ENCODE peak calls at places on chromosomes 13 and 19, in five cellular contexts. I, R, L, B and N are unnamed samples. For H3K4me1, the result is how much of the 10 kb centered on the place peaks cover.

GRCh38 chr19:46887240-46887782 is 26.5 kb downstream of the ARHGAP35 start:
- DNase-seq in R (no peak), I (no peak), L (no peak), B (no peak), N (no peak)

GRCh38 chr13:100298691-100299090 is 209.8 kb downstream of the PCCA start:
- DNase-seq in B (no peak), L (no peak), I (peak), R (no peak), N (no peak)

GRCh38 chr19:1085676-1086442 is 9.3 kb downstream of the POLR2E start:
- DNase-seq in R (no peak), I (no peak), B (no peak), L (peak), N (no peak)

GRCh38 chr13:27960362-27961226 is 8.5 kb downstream of the CDX2 start:
- DNase-seq in I (peak), L (peak), R (no peak), B (peak), N (peak)

GRCh38 chr13:31627097-31627496 is 112.2 kb upstream of the RXFP2 start:
- DNase-seq in B (no peak), R (no peak), I (no peak), L (no peak), N (no peak)

GRCh38 chr13:24168980-24169379 is 8.5 kb downstream of the SPATA13 start:
- DNase-seq in B (no peak), R (no peak), L (no peak), I (no peak), N (no peak)

GRCh38 chr13:87147076-87147475 is 524.1 kb upstream of the SLITRK5 start:
- DNase-seq in L (no peak), I (no peak), B (no peak), R (no peak), N (no peak)

GRCh38 chr13:97214921-97215320 is 7.2 kb upstream of the MBNL2 start:
- DNase-seq in L (no peak), I (no peak), B (no peak), R (no peak), N (no peak)

GRCh38 chr13:45718063-45718462 is 15.9 kb downstream of the CBY2 start:
- DNase-seq in B (no peak), I (peak), L (no peak), R (no peak), N (no peak)

GRCh38 chr19:17682273-17682672 is 5.9 kb downstream of the UNC13A start:
- DNase-seq in R (no peak), I (no peak), L (no peak), B (no peak), N (no peak)

GRCh38 chr13:90238433-90238832 is 1109.1 kb upstream of the MIR17HG start:
- DNase-seq in R (no peak), B (no peak), L (no peak), I (no peak), N (no peak)

GRCh38 chr13:39876258-39876657 is 220.8 kb downstream of the COG6 start:
- DNase-seq in R (no peak), B (no peak), L (no peak), I (peak), N (no peak)

GRCh38 chr13:114313061-114313860 is 1.0 kb upstream of the CHAMP1 start:
- DNase-seq in I (no peak), B (no peak), L (no peak), R (no peak), N (peak)

GRCh38 chr13:23384111-23384510 is 49.4 kb downstream of the SACS start:
- DNase-seq in R (no peak), L (no peak), B (no peak), I (no peak), N (no peak)

GRCh38 chr19:58046856-58047255 is 12.2 kb upstream of the ZNF135 start:
- DNase-seq in R (no peak), B (no peak), I (no peak), L (no peak), N (no peak)

GRCh38 chr13:33480561-33480960 is 195.0 kb upstream of the STARD13 start:
- DNase-seq in B (no peak), I (no peak), L (no peak), R (no peak), N (no peak)

GRCh38 chr19:29714371-29714952 is 599 bp downstream of the C19orf12 start:
- DNase-seq in B (no peak), R (no peak), I (no peak), L (no peak), N (no peak)

DNA sequence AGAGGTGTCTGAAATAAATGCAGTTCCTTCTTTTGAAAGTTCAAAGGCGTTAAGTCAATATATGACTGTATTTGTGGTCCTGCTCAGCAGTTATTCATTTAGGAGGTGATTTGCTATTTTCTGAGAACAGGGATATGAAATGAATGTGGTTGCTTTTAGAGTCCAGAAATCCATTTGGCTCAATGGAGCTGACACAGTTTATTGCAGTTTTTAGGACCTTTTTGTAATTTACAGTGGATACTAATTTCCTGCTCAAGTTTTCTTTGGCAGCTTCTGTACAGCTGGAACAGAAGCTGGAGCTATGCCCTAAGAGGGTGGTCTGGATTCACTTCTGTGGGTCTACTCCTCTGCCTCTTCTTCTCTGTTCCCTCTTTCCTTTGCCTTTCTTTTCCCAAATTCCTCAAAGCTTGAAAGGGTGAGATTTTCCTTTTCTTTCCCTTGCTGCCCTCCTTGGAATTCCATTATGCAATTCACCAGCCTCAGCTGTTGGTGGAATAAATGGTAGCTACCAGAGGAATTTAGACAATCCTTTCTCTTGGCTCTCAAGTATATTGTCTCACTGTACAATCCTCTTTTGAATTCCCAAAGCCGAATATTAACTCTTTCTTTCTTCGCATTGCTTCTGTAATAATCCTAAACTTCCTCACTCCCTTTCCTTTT is 39.9 kb downstream of the ITGBL1 start:
- DNase-seq in L (no peak), R (no peak), B (no peak), I (no peak), N (no peak)
- H3K4me3 ChIP-seq in L (no peak), R (no peak), B (no peak), I (no peak), N (no peak)

DNA sequence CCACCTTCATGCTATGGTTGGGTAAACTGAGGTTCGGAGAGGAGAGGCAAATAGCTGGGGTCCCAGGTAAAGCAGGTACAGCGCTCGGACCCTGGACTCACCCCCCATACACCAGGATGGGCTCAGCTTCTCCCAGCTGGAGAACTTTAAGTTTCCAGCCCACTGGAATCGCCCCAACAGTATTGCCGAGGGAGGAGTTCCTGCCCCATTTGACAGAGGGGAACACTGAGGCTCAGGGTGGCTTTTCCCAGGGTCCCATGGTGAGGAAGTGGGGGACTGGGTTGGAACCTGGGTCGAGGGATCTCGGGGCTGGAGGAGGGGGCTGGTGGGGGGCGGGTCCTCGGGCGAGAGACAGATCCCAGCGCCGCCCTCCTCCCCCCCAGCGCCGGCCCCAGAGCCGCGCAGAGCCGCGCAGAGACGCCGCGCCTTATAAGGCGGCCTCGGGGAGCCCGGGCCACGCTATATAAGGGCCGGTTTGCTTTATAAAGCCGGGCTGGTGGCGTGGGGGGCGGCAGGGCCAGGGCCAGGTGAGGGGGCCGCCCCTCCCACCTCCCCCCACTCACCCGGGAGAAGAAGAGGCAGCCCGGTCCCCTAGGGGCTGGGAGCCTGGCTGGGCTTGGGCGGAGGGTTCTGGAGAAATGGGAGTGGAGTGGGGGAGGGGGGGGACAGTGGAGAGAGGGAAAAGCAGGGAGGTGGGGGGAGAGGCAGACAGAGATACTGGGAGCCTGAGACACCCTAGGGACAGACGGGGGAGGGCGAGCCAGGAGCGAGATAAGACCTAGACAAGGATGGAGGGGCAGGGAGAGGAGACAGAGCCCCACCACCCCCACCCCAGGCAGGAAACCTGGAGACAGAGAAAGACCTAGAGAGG is 1.1 kb downstream of the CNN1 start:
- DNase-seq in L (no peak), R (no peak), B (no peak), I (no peak), N (no peak)
- H3K4me1 ChIP-seq in L (under half), R (under half), B (under half), I (under half), N (under half)

DNA sequence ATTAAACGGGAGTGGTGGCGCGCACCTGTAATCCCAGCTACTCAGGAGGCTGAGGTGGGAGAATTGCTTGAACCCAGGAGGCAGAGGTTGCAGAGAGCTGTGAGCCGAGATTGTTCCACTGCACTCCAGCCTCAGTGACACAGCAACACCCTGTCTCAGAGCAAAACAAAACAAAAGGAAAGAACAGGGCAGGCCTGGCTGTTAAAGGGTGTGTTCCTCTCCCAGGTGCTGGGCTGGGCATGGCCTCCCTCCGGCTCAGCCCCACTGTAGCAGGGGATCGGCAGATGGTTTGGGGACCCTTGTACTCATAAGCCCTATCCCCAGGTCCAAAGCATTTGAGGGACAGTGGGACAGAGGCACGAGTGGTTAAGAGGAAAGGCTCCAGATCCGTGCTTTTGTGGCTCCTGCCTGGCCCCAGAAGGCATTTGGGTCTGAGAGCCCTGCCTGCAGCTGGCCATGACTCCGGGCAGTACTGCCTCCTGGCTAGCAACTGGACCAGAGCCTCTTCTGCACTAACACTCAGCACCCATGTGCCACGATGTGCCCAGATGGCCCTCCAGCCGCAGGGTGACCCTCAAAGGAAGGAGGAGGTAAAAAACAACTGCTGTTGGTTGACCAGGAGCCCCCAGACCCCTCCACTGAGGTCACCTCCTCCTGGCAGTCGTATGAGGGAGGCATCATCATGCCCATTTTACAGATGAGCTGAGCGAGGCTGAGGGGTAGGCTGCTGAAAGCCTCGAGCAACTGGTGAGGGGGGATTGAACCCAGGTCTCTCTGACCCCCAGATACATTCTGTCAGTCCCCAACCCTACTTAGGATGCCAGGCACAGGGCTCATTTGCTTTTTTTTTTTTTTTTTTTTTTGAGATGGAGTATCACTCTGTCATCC is 10.0 kb downstream of the RFX1 start:
- DNase-seq in R (no peak), L (no peak), B (no peak), I (no peak), N (no peak)
- TF ChIP-seq CTCF in R (no peak), L (no peak), B (no peak), I (no peak), N (no peak)

GRCh38 chr13:75101997-75102720 is 379.8 kb downstream of the TBC1D4 start:
- DNase-seq in L (no peak), I (no peak), B (no peak), R (no peak), N (no peak)

DNA sequence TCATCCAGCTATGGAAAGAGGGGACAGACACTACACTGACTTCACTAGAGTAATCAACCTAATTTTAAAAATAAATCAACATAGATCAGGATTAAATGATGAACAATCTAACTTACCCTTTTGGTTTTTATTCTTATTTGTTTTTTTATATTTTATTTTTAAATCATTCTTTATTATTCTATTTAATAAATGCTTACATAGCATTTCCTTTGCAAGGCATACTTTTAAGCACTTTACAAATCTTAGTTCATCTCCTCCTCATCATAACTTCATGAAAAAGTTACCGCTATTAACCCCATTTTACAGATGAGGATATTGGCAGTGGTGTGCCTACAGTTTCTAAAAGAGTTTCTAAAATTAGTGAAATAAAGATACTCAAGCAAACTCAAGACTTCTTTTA is 380.6 kb downstream of the TBC1D4 start:
- DNase-seq in B (no peak), I (no peak), R (no peak), L (no peak), N (no peak)
- H3K4me3 ChIP-seq in B (no peak), I (no peak), R (no peak), L (no peak), N (no peak)

DNA sequence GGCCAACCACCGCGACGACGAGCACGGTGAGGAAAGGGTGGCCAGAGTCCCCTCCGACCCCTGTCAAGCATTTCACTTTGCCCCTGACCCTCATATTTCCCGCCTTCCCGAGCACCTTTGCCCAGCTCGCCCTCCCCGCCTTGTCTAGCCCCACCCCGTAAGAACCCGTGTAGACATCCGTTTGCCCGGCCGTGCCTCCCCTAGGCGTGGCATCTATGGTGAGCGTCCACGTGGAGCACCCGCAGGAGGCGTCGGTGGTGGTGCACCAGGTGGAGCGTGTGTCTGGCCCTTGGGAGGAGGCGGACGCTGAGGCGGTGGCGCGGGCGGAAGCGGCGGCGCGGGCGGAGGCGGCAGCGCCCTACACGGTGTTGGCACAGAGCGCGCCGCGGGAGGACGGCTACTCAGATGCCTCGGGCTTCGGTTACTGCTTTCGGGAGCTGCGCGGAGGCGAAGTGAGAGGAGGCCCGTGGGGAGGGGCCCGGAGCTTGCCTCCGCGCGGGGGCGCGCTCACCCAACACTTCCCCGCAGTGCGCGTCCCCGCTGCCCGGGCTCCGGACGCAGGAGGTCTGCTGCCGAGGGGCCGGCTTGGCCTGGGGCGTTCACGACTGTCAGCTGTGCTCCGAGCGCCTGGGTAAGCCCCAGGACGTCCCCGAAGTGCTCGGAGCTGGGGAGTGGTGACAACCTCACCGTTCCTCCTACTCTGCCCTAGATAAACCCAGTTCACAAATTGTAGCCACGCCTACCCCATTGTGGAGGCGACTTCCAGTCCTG is 4.2 kb downstream of the LTBP4 start:
- DNase-seq in R (peak), L (peak), I (peak), B (peak), N (peak)
- H3K4me1 ChIP-seq in R (half or more), L (under half), I (under half), B (under half), N (half or more)

GRCh38 chr19:4513248-4513647 is 5.0 kb downstream of the PLIN4 start:
- DNase-seq in L (no peak), R (no peak), I (no peak), B (no peak), N (no peak)
- TF ChIP-seq CTCF in L (no peak), R (no peak), I (no peak), B (no peak), N (no peak)

GRCh38 chr13:40984670-40985366 is 34.3 kb downstream of the ELF1 start:
- DNase-seq in L (no peak), I (no peak), R (no peak), B (no peak), N (no peak)

GRCh38 chr13:40983269-40983668 is 35.8 kb downstream of the ELF1 start:
- DNase-seq in B (no peak), R (no peak), I (peak), L (no peak), N (no peak)

GRCh38 chr13:40982772-40983171 is 36.3 kb downstream of the ELF1 start:
- DNase-seq in B (peak), I (peak), R (peak), L (no peak), N (no peak)

GRCh38 chr13:40985596-40986327 is 33.4 kb downstream of the ELF1 start:
- DNase-seq in L (no peak), B (no peak), R (no peak), I (no peak), N (no peak)

DNA sequence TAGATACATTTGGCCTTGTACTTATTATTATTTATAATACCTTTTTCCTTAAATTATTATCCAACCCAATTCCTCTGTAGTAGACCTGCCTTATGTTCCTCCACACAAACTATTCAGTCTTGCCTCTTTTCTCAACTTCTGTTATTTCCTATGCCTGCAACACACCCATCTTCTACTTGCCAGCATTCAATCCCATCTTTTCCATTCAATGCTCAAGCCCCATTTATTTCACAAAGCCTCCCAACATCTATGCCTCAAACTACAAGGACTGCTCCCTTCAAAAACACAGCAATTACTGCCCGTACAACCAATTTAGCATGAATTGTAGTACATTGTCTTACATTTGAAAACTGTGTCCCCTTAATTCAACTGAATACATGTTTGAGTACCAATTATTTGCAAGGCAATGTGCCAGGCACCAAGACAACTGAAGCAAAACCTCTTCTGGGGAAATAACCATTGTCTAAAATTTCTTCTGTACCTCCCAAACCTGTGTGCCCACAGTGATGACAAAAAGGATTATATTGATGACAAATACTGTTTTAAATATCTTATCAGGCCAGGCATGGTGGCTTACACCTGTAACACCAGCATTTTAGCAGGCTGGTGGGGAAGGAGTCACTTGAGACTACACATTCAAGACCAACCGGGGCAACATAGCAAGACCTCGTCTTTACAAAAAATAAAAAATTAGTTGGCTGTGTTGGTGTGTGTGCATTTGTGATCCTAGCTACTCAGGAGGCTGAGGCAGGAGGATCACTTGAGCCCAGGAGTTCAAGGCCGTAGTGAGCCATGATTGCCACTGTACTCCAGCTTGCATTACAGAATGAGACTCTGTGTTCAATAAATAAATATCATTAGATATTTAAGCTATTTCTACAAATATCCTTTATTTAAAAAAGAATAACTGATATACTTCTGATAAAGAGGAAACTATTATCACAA is 35.1 kb downstream of the ELF1 start:
- DNase-seq in B (no peak), L (no peak), I (no peak), R (peak), N (no peak)
- H3K4me3 ChIP-seq in B (no peak), L (no peak), I (no peak), R (no peak), N (no peak)